ENCODE peak calls at places on chromosomes 4 and X, in nine cellular contexts. O, F, P, S, H, A, Z, I and Y are unnamed samples.

GRCh38 chr4:99683913-99684312 is 26.3 kb upstream of the C4orf54 start:
- DNase-seq in S (peak), H (no peak), A (no peak), Z (no peak), F (no peak), P (no peak), O (no peak), I (no peak), Y (no peak)

GRCh38 chr4:183823394-183823793 is 81.7 kb upstream of the STOX2 start:
- DNase-seq in F (no peak), H (no peak), O (no peak), P (no peak), A (peak), S (no peak), Z (no peak), I (no peak), Y (peak)

GRCh38 chrX:940691-941090 is 271.8 kb downstream of the CRLF2 start:
- DNase-seq in I (no peak), P (no peak), A (no peak), O (no peak), Z (no peak), S (no peak), H (no peak), F (no peak), Y (no peak)

GRCh38 chr4:179110356-179110755 is 1668.1 kb upstream of the AGA start:
- DNase-seq in P (no peak), I (no peak), Z (no peak), F (no peak), A (no peak), H (no peak), O (no peak), S (no peak), Y (no peak)

GRCh38 chr4:3013839-3014350 is 50.5 kb downstream of the GRK4 start:
- DNase-seq in Z (no peak), I (no peak), H (no peak), A (no peak), O (no peak), P (no peak), F (no peak), S (peak), Y (no peak)

GRCh38 chr4:80204433-80204832 is 7.1 kb downstream of the PRDM8 start:
- DNase-seq in I (no peak), A (no peak), P (no peak), O (no peak), F (no peak), H (no peak), S (no peak), Z (no peak), Y (no peak)

GRCh38 chr4:7332216-7333023 is 102.3 kb downstream of the PSAPL1 start:
- DNase-seq in F (no peak), I (no peak), A (no peak), O (no peak), Z (no peak), S (no peak), H (no peak), P (no peak), Y (no peak)

GRCh38 chr4:48102303-48102702 is 31.7 kb downstream of the TXK start:
- DNase-seq in F (no peak), A (no peak), Z (no peak), H (no peak), O (no peak), I (no peak), P (no peak), S (no peak), Y (no peak)

GRCh38 chrX:66731398-66731797 is 92.5 kb upstream of the EDA2R start:
- DNase-seq in Z (peak), A (no peak), O (no peak), S (peak), P (no peak), I (no peak), H (no peak), F (no peak), Y (no peak)

GRCh38 chrX:2629316-2630168 is 61.6 kb upstream of the CD99 start:
- DNase-seq in I (no peak), P (no peak), O (no peak), S (no peak), H (no peak), A (no peak), Z (peak), F (no peak), Y (no peak)